ENCODE peak calls at places on chromosome 14, in five cellular contexts. Y is M059J; U is activated CD8-positive, alpha-beta memory T cell treated with anti-CD3 and anti-CD28 coated beads for 1 hour; S is CD8-positive, alpha-beta T cell; P is HT-29. W is an unnamed sample.

GRCh38 chr14:36553650-36554260 is 28.7 kb downstream of the NKX2-8 start:
- DNase-seq in Y (peak; percentile 42), U (no peak), S (no peak), P (peak; percentile 38), W (peak; percentile 60)

GRCh38 chr14:58846682-58847465 is 209.1 kb downstream of the DACT1 start:
- DNase-seq in P (no peak), U (no peak), Y (no peak), S (no peak), W (no peak)

GRCh38 chr14:61132894-61133293 is 148.2 kb downstream of the TMEM30B start:
- DNase-seq in U (no peak), S (no peak), Y (no peak), P (no peak), W (no peak)

GRCh38 chr14:75274899-75275569 is 3.6 kb upstream of the FOS start:
- DNase-seq in P (no peak), Y (no peak), U (peak; percentile 33), S (peak; percentile 54), W (no peak)

GRCh38 chr14:56798447-56799326 is 11.6 kb downstream of the OTX2 start:
- DNase-seq in S (no peak), Y (no peak), P (no peak), U (no peak), W (no peak)

GRCh38 chr14:58815781-58816297 is 178.1 kb downstream of the DACT1 start:
- DNase-seq in Y (no peak), U (no peak), P (no peak), S (no peak), W (no peak)

GRCh38 chr14:74834682-74835392 is 41.1 kb downstream of the PROX2 start:
- DNase-seq in U (no peak), P (no peak), Y (peak; percentile 50), S (no peak), W (no peak)

GRCh38 chr14:22830329-22831010 is 783 bp downstream of the MRPL52 start:
- DNase-seq in S (no peak), U (no peak), P (no peak), Y (no peak), W (no peak)

GRCh38 chr14:94021416-94022157 is 4.6 kb upstream of the OTUB2 start:
- DNase-seq in P (no peak), U (no peak), S (no peak), Y (no peak), W (no peak)

GRCh38 chr14:96091941-96092411 is 52.8 kb downstream of the C14orf132 start:
- DNase-seq in S (no peak), U (no peak), Y (no peak), P (no peak), W (no peak)

GRCh38 chr14:39368261-39368959 is 63.8 kb downstream of the FBXO33 start:
- DNase-seq in P (peak; percentile 57), Y (peak; percentile 68), U (peak; percentile 3), S (no peak), W (peak; percentile 26)

GRCh38 chr14:45212231-45212630 is 40.8 kb downstream of the MIS18BP1 start:
- DNase-seq in S (no peak), P (no peak), U (no peak), Y (peak; percentile 2), W (no peak)

GRCh38 chr14:70123796-70124195 is 65.0 kb downstream of the SLC8A3 start:
- DNase-seq in S (no peak), P (no peak), U (no peak), Y (no peak), W (no peak)

GRCh38 chr14:23953464-23954278 is at the start of gene DHRS4:
- DNase-seq in U (peak; percentile 69), S (peak; percentile 79), P (peak; percentile 81), Y (peak; percentile 83), W (peak; percentile 83)

GRCh38 chr14:67487937-67488893 is at the start of gene TMEM229B:
- DNase-seq in S (peak; percentile 65), U (peak; percentile 39), P (no peak), Y (peak; percentile 69), W (peak; percentile 19)

GRCh38 chr14:54355698-54356097 is 41.1 kb upstream of the CDKN3 start:
- DNase-seq in S (no peak), U (no peak), Y (peak; percentile 51), P (peak; percentile 21), W (no peak)

GRCh38 chr14:47277703-47278102 is 397.7 kb downstream of the MDGA2 start:
- DNase-seq in U (no peak), Y (no peak), P (no peak), S (no peak), W (no peak)

GRCh38 chr14:104650057-104650980 is 39.1 kb upstream of the INF2 start:
- DNase-seq in U (peak; percentile 59), Y (peak; percentile 15), S (peak; percentile 57), P (peak; percentile 58), W (no peak)

GRCh38 chr14:100651999-100652508 is 64.8 kb upstream of the BEGAIN start:
- DNase-seq in U (no peak), Y (no peak), S (no peak), P (no peak), W (no peak)

GRCh38 chr14:94571395-94571794 is 9.8 kb upstream of the SERPINA5 start:
- DNase-seq in Y (peak; percentile 24), S (no peak), P (no peak), U (no peak), W (no peak)

GRCh38 chr14:87434011-87434410 is 559.0 kb downstream of the GALC start:
- DNase-seq in U (no peak), P (no peak), S (no peak), Y (no peak), W (no peak)

GRCh38 chr14:61215222-61216010 is 65.7 kb downstream of the TMEM30B start:
- DNase-seq in U (no peak), P (no peak), Y (no peak), S (no peak), W (no peak)

GRCh38 chr14:95294834-95295599 is 24.7 kb downstream of the CLMN start:
- DNase-seq in P (peak; percentile 64), U (no peak), Y (peak; percentile 56), S (no peak), W (no peak)

GRCh38 chr14:63972323-63972932 is 119.6 kb downstream of the SYNE2 start:
- DNase-seq in Y (no peak), U (no peak), S (no peak), P (no peak), W (no peak)

W was measured in LoVo.